ENCODE peak calls at places on chromosomes 12 and 14, in four cellular contexts. B is A549, K is lower lobe of right lung, Y is cardiac muscle cell. J is an unnamed sample. For H3K4me1, the result is how much of the 10 kb centered on the place peaks cover.

GRCh38 chr14:31278883-31279282 is 71.3 kb upstream of the HECTD1 start:
- DNase-seq in B (no peak), K (no peak), Y (no peak), J (no peak)

GRCh38 chr14:90060312-90060964 is 1.4 kb upstream of the KCNK13 start:
- DNase-seq in B (peak), K (peak), Y (peak), J (peak)

GRCh38 chr12:53750812-53751335 is 905 bp downstream of the CISTR start:
- DNase-seq in B (no peak), K (peak), Y (no peak), J (no peak)

GRCh38 chr14:100989924-100990323 is 86.4 kb upstream of the RTL1 start:
- DNase-seq in B (peak), K (no peak), Y (no peak), J (no peak)

GRCh38 chr12:63319936-63320633 is 169.1 kb upstream of the AVPR1A start:
- DNase-seq in B (no peak), K (no peak), Y (no peak), J (no peak)

GRCh38 chr14:20657216-20658211 is 16.0 kb upstream of the OR6S1 start:
- DNase-seq in B (peak), K (no peak), Y (no peak), J (no peak)

GRCh38 chr12:19912996-19913395 is 455.3 kb upstream of the PDE3A start:
- DNase-seq in B (no peak), K (no peak), Y (no peak), J (no peak)

GRCh38 chr12:65813983-65814382 is 10.3 kb upstream of the HMGA2 start:
- DNase-seq in B (no peak), K (no peak), Y (no peak), J (no peak)

GRCh38 chr14:65449647-65450046 is 37.1 kb downstream of the FUT8 start:
- DNase-seq in B (no peak), K (no peak), Y (no peak), J (no peak)

GRCh38 chr14:102799684-102800562 is 22.7 kb downstream of the TRAF3 start:
- DNase-seq in B (no peak), K (no peak), Y (peak), J (no peak)

GRCh38 chr14:69996197-69996596 is 117.0 kb downstream of the SMOC1 start:
- DNase-seq in B (peak), K (no peak), Y (peak), J (no peak)

GRCh38 chr12:92485356-92486348 is 217.1 kb upstream of the PLEKHG7 start:
- DNase-seq in B (no peak), K (no peak), Y (peak), J (no peak)

GRCh38 chr12:1474059-1474537 is 120.3 kb downstream of the FBXL14 start:
- DNase-seq in B (peak), K (no peak), Y (peak), J (no peak)

GRCh38 chr14:27528328-27528727 is 930.5 kb upstream of the NOVA1 start:
- DNase-seq in B (peak), K (no peak), Y (peak), J (no peak)

GRCh38 chr12:77741974-77742517 is 88.6 kb upstream of the NAV3 start:
- DNase-seq in B (no peak), K (no peak), Y (no peak), J (no peak)

GRCh38 chr12:91687052-91688017 is 458.3 kb downstream of the BTG1 start:
- DNase-seq in B (peak), K (no peak), Y (no peak), J (no peak)

GRCh38 chr12:9365296-9365695 is 157.1 kb upstream of the PZP start:
- DNase-seq in B (no peak), K (no peak), Y (peak), J (no peak)

GRCh38 chr14:63544641-63545234 is 1.6 kb upstream of the PPP2R5E start:
- DNase-seq in B (peak), K (no peak), Y (peak), J (no peak)

GRCh38 chr14:92678766-92679165 is 69.7 kb downstream of the LGMN start:
- DNase-seq in B (no peak), K (no peak), Y (no peak), J (no peak)

GRCh38 chr14:103880334-103880985 is 33.1 kb upstream of the PPP1R13B start:
- DNase-seq in B (no peak), K (peak), Y (peak), J (no peak)

GRCh38 chr12:19282133-19282532 is 152.6 kb downstream of the PLEKHA5 start:
- DNase-seq in B (no peak), K (no peak), Y (no peak), J (no peak)

GRCh38 chr12:27000962-27001361 is 13.2 kb downstream of the TM7SF3 start:
- DNase-seq in B (no peak), K (no peak), Y (no peak), J (no peak)

GRCh38 chr14:103629503-103630121 is 601 bp downstream of the KLC1 start:
- DNase-seq in B (no peak), K (peak), Y (peak), J (peak)

GRCh38 chr14:77125275-77126073 is 16.1 kb downstream of the ZDHHC22 start:
- DNase-seq in B (no peak), K (no peak), Y (no peak), J (no peak)
- TF ChIP-seq CTCF in B (peak), K (peak), Y (no peak), J (no peak)

GRCh38 chr12:103840399-103840880 is 594 bp downstream of the NT5DC3 start:
- DNase-seq in B (peak), K (peak), Y (peak), J (no peak)
- H3K4me1 ChIP-seq in B (under half), K (under half), Y (under half), J (under half)

GRCh38 chr12:95215925-95216324 is 1.3 kb downstream of the FGD6 start:
- DNase-seq in B (peak), K (no peak), Y (peak), J (no peak)
- H3K4me3 ChIP-seq in B (peak), K (peak), Y (peak), J (peak)

GRCh38 chr14:45198551-45198950 is 54.5 kb downstream of the MIS18BP1 start:
- DNase-seq in B (no peak), K (no peak), Y (peak), J (no peak)

GRCh38 chr14:45204241-45204640 is 48.8 kb downstream of the MIS18BP1 start:
- DNase-seq in B (no peak), K (no peak), Y (no peak), J (no peak)

GRCh38 chr14:45199246-45199645 is 53.8 kb downstream of the MIS18BP1 start:
- DNase-seq in B (no peak), K (no peak), Y (peak), J (no peak)

DNA sequence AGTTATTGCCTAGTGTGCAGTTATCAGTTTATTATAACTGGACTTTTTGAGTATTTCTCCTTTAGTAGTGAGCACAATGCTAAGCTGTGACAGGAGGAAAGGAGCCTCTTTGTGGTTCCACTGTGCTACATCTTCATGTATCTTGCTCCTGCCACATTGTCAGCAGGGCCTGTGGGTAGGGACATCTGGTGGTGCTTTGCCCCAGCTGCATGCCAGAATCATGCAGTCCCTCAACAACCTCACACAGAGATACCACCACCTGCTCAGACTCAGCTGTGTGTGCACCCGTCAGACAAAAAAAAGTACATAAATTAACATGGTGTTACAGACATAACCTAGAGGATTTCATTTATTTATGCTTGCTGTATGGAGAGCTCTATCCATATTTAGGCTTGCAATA is 51.1 kb downstream of the MIS18BP1 start:
- DNase-seq in B (peak), K (no peak), Y (peak), J (no peak)
- TF ChIP-seq CTCF in B (no peak), K (peak), Y (no peak), J (no peak)